ENCODE peak calls at places on chromosomes 16 and 17, in ten cellular contexts. B is Peyer's patch, N is choroid plexus epithelial cell, X is A549, Y is thoracic aorta, C is adipocyte, H is NB4, G is pancreas, D is left ventricle myocardium inferior, Q is neuronal stem cell. R is an unnamed sample.
A peak's percentile ranks its signal among the peaks of the same experiment; 100 is the strongest.

GRCh38 chr17:622356-622755 is 92.3 kb downstream of the VPS53 start:
- DNase-seq in Y (no peak), D (no peak), C (peak; percentile 39), Q (no peak), B (no peak), H (no peak), N (peak; percentile 88), X (no peak), G (no peak), R (no peak)

GRCh38 chr16:64736887-64737286 is 385.0 kb downstream of the CDH11 start:
- DNase-seq in Q (no peak), H (no peak), X (no peak), N (no peak), Y (peak; percentile 15), G (no peak), D (no peak), C (no peak), B (no peak), R (no peak)

GRCh38 chr17:3803308-3803640 is 2.3 kb upstream of the ITGAE start:
- DNase-seq in Y (no peak), X (no peak), D (no peak), Q (no peak), H (no peak), N (no peak), G (no peak), B (no peak), C (no peak), R (no peak)

GRCh38 chr16:19882186-19882585 is 2.5 kb downstream of the GPRC5B start:
- DNase-seq in C (no peak), B (no peak), G (no peak), N (no peak), D (no peak), Q (no peak), X (no peak), Y (no peak), H (no peak), R (no peak)

GRCh38 chr17:43327834-43328420 is 70.9 kb upstream of the ARL4D start:
- DNase-seq in B (no peak), Y (no peak), C (no peak), H (no peak), D (no peak), G (no peak), Q (no peak), N (no peak), X (no peak), R (no peak)

GRCh38 chr17:28953444-28954118 is 2.3 kb upstream of the PHF12 start:
- DNase-seq in Q (peak; percentile 83), G (peak; percentile 61), H (peak; percentile 73), N (peak; percentile 72), X (peak; percentile 72), C (peak; percentile 76), Y (no peak), D (no peak), B (no peak), R (peak; percentile 32)

GRCh38 chr17:76697702-76698465 is 12.9 kb downstream of the MXRA7 start:
- DNase-seq in C (peak; percentile 50), G (no peak), Y (no peak), H (no peak), B (no peak), Q (peak; percentile 70), N (no peak), X (no peak), D (no peak), R (no peak)

GRCh38 chr16:10256855-10257641 is 74.8 kb upstream of the GRIN2A start:
- DNase-seq in D (no peak), X (peak; percentile 56), Q (peak; percentile 55), C (peak; percentile 66), H (peak; percentile 43), N (peak; percentile 43), Y (no peak), B (peak; percentile 61), G (peak; percentile 23), R (no peak)

DNA sequence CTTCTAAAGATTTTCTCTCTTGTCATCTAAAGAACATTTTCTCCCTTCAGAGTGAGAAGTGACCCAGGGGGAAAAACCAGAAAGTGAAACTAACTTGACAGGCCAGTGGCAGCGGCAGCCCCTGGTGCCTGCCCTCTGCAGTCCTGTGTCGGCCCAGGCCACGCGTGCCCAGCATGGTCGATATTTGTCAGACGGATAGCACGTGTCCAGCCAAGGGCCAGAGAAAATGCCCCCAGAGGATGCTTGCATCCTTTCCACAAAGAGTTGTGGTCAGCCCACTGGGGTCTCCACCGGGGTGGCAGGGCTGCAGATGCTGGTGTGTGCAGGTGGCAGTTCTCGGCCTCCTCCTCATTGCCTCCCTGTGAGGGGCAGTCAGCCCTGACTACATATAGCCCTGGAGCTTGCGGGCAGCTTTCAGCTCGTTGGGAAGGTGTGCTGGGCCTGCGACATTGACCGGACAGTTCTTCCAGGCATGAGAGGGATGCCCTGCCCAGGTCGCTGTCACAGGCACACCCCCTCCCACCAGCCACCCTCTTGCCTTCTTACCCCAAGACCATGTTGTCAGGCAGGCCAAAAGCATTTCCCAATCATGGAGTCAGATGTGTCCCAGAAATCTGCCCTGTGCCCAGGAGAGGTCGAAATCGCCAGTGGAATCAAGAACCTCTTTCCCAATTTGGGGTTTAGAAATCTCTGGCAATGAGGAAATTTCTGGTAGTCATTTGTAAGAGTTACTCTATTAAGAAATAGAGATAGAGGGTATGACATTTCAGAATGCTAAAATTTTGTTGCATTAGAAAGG is 176.9 kb downstream of the RAB11FIP4 start:
- DNase-seq in Y (no peak), X (no peak), Q (no peak), N (no peak), C (peak; percentile 68), G (no peak), B (no peak), H (no peak), D (no peak), R (no peak)
- H3K4me3 ChIP-seq in Y (peak overlapping the region; percentile 8), X (no peak overlapping the region), Q (no peak overlapping the region), N (no peak overlapping the region), C (peak overlapping the region; percentile 46), G (no peak overlapping the region), B (no peak overlapping the region), H (no peak overlapping the region), D (no peak overlapping the region), R (no peak overlapping the region)

GRCh38 chr16:83926726-83927397 is 26.2 kb upstream of the OSGIN1 start:
- DNase-seq in C (peak; percentile 80), N (peak; percentile 67), H (peak; percentile 63), Y (peak; percentile 38), D (peak; percentile 63), B (peak; percentile 89), X (peak; percentile 89), Q (peak; percentile 69), G (peak; percentile 61), R (peak; percentile 80)
- H3K4me3 ChIP-seq in C (peak overlapping the region; percentile 43), N (no peak overlapping the region), H (no peak overlapping the region), Y (peak overlapping the region; percentile 19), D (no peak overlapping the region), B (peak overlapping the region; percentile 19), X (peak overlapping the region; percentile 42), Q (no peak overlapping the region), G (no peak overlapping the region), R (no peak overlapping the region)

GRCh38 chr17:12296120-12296727 is 275.5 kb downstream of the MAP2K4 start:
- DNase-seq in Y (no peak), C (peak; percentile 67), D (peak; percentile 20), N (no peak), H (no peak), X (no peak), G (no peak), Q (peak; percentile 11), B (no peak), R (no peak)
- H3K4me3 ChIP-seq in Y (peak overlapping the region; percentile 29), C (no peak overlapping the region), D (no peak overlapping the region), N (no peak overlapping the region), H (no peak overlapping the region), X (no peak overlapping the region), G (no peak overlapping the region), Q (no peak overlapping the region), B (no peak overlapping the region), R (no peak overlapping the region)

GRCh38 chr16:88540346-88540977 is 29.7 kb upstream of the ZC3H18 start:
- DNase-seq in B (peak; percentile 63), Q (no peak), X (no peak), C (no peak), Y (no peak), H (no peak), N (no peak), D (no peak), G (no peak), R (no peak)
- H3K4me3 ChIP-seq in B (no peak overlapping the region), Q (no peak overlapping the region), X (no peak overlapping the region), C (no peak overlapping the region), Y (no peak overlapping the region), H (no peak overlapping the region), N (no peak overlapping the region), D (no peak overlapping the region), G (no peak overlapping the region), R (no peak overlapping the region)

DNA sequence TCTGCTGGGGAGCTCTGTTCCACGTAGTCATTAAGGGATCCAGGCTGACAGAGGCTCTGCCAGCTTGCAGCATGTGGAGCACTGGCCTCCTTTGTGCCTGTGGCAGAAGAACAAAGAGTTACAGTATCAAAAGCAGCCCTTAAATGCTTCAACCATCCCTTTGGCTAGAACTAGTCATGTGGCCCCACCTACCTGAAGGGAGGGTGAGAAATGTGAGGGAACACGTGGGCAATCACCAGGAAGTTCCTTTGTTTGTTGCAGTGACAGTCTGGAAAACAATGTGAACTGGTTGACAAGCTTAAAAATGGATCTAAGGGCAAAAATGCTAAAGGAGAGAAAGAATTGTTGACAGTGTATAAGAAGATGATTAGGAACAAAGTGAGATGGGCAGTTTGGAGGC is 290.4 kb upstream of the HSBP1 start:
- DNase-seq in H (no peak), C (no peak), B (no peak), Q (no peak), D (no peak), X (no peak), G (no peak), Y (no peak), N (no peak), R (no peak)
- H3K4me3 ChIP-seq in H (no peak overlapping the region), C (no peak overlapping the region), B (no peak overlapping the region), Q (no peak overlapping the region), D (no peak overlapping the region), X (no peak overlapping the region), G (no peak overlapping the region), Y (no peak overlapping the region), N (no peak overlapping the region), R (no peak overlapping the region)

DNA sequence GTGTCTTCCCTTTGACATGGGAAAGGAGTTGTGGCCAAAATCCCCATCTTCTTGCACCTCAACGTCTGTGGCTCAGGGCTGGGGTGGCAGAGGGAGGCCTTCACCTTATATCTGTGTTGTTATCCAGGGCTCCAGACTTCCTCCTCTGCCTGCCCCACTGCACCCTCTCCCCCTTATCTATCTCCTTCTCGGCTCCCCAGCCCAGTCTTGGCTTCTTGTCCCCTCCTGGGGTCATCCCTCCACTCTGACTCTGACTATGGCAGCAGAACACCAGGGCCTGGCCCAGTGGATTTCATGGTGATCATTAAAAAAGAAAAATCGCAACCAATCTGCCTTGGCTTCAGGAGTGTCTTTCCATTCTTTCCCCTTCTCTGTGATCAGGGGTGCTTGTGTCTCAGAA is 906 bp upstream of the MRM1 start:
- DNase-seq in Q (no peak), X (no peak), N (no peak), Y (no peak), D (no peak), H (no peak), G (no peak), B (no peak), C (no peak), R (no peak)
- H3K4me3 ChIP-seq in Q (peak overlapping the region; percentile 67), X (no peak overlapping the region), N (no peak overlapping the region), Y (peak overlapping the region; percentile 79), D (peak overlapping the region; percentile 89), H (peak overlapping the region; percentile 83), G (no peak overlapping the region), B (peak overlapping the region; percentile 63), C (peak overlapping the region; percentile 96), R (no peak overlapping the region)

DNA sequence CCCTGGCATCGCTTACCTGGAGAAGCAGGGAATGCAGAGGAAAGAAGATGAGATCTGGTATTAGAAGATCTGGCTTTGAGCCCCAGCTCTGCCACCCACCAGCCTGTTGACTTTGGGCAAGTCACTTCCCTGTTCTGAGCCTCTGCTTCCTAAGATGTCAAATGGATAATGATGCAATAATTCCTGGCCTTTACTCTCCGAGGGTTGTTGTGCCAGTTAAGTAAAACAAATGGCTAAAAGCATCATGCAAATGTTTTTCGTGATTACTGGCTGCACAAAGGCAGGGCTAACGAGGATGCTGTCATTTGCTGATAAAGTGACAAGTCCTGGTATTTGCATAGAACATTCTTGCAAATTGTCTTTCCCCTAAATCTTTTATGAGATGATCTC is 1.3 kb upstream of the ZNF821 start:
- DNase-seq in N (no peak), G (no peak), B (no peak), Y (no peak), X (no peak), Q (no peak), H (peak; percentile 55), D (no peak), C (peak; percentile 5), R (no peak)
- H3K4me3 ChIP-seq in N (no peak overlapping the region), G (no peak overlapping the region), B (no peak overlapping the region), Y (no peak overlapping the region), X (no peak overlapping the region), Q (peak overlapping the region; percentile 94), H (no peak overlapping the region), D (no peak overlapping the region), C (no peak overlapping the region), R (no peak overlapping the region)